ENCODE peak calls at places on chromosome 10, in five cellular contexts. F is SK-N-SH, J is HCT116, M is K562, R is GM12878. Z is an unnamed sample.

GRCh38 chr10:49183596-49184542 is 4.3 kb downstream of the TMEM273 start:
- DNase-seq in F (no peak), J (no peak), M (peak), R (no peak), Z (no peak)

GRCh38 chr10:43233601-43234430 is 33.0 kb downstream of the RASGEF1A start:
- DNase-seq in F (no peak), J (no peak), M (no peak), R (no peak), Z (no peak)

GRCh38 chr10:1233031-1233430 is 176.8 kb downstream of the WDR37 start:
- DNase-seq in F (no peak), J (no peak), M (no peak), R (no peak), Z (no peak)

GRCh38 chr10:128009768-128010167 is 102.9 kb downstream of the PTPRE start:
- DNase-seq in F (no peak), J (no peak), M (no peak), R (no peak), Z (no peak)

GRCh38 chr10:113782986-113783704 is 31.7 kb downstream of the PLEKHS1 start:
- DNase-seq in F (no peak), J (no peak), M (no peak), R (no peak), Z (no peak)

GRCh38 chr10:44752451-44753441 is 158.4 kb upstream of the TMEM72 start:
- DNase-seq in F (no peak), J (no peak), M (no peak), R (no peak), Z (peak)

GRCh38 chr10:97279121-97279815 is 13.2 kb downstream of the ARHGAP19 start:
- DNase-seq in F (no peak), J (no peak), M (no peak), R (no peak), Z (peak)

GRCh38 chr10:78934499-78934898 is 134.3 kb upstream of the ZMIZ1 start:
- DNase-seq in F (no peak), J (no peak), M (no peak), R (no peak), Z (no peak)

GRCh38 chr10:639001-639750 is 50.3 kb downstream of the DIP2C start:
- DNase-seq in F (no peak), J (no peak), M (no peak), R (no peak), Z (no peak)

GRCh38 chr10:63217120-63217605 is 84.0 kb downstream of the NRBF2 start:
- DNase-seq in F (peak), J (peak), M (no peak), R (no peak), Z (peak)

GRCh38 chr10:34254596-34254995 is 560.5 kb downstream of the PARD3 start:
- DNase-seq in F (peak), J (peak), M (no peak), R (peak), Z (no peak)

GRCh38 chr10:20596911-20597310 is 300.2 kb downstream of the NEBL start:
- DNase-seq in F (no peak), J (no peak), M (no peak), R (no peak), Z (no peak)

GRCh38 chr10:119233821-119234220 is 26.4 kb downstream of the GRK5 start:
- DNase-seq in F (no peak), J (no peak), M (no peak), R (no peak), Z (no peak)
- TF ChIP-seq JUND in F (no peak), J (no peak), M (no peak), R (no peak), Z (no peak)

GRCh38 chr10:130495116-130495862 is 359.1 kb downstream of the GLRX3 start:
- DNase-seq in F (no peak), J (no peak), M (no peak), R (no peak), Z (no peak)
- TF ChIP-seq JUND in F (no peak), J (no peak), M (no peak), R (no peak), Z (no peak)

GRCh38 chr10:106942035-106942662 is 222.4 kb downstream of the SORCS1 start:
- DNase-seq in F (no peak), J (no peak), M (peak), R (no peak), Z (no peak)

GRCh38 chr10:106935978-106936451 is 228.5 kb downstream of the SORCS1 start:
- DNase-seq in F (no peak), J (no peak), M (no peak), R (peak), Z (no peak)

GRCh38 chr10:106941297-106942034 is 223.0 kb downstream of the SORCS1 start:
- DNase-seq in F (no peak), J (no peak), M (no peak), R (no peak), Z (no peak)

DNA sequence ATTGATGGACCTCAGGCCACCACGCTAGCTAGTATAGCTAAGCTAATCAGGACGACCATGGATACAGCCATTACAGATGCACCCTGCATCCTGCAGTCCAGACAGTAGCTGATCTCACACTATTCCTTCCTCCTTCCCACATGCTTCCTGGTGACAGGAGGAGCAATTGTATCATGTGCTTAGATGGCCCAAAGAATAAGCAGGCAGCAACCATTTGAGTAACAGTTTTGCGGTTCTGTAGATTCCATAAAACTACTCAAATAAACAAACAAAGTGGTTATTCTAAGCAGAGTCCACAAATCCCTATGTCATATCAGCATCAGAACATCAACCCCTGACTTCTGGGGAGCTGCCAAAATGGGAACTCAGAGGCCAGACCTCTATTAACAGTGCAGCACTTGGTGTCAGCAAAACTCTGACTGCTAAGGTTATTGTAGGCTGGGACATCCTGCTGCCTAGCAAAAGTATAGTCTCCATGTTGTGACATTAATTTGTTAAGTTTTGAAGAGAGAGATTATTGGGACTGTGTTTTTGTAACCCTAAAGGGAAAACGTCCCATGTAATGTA is 226.0 kb downstream of the SORCS1 start:
- DNase-seq in F (no peak), J (no peak), M (no peak), R (no peak), Z (no peak)
- TF ChIP-seq JUND in F (no peak), J (no peak), M (no peak), R (no peak), Z (no peak)

DNA sequence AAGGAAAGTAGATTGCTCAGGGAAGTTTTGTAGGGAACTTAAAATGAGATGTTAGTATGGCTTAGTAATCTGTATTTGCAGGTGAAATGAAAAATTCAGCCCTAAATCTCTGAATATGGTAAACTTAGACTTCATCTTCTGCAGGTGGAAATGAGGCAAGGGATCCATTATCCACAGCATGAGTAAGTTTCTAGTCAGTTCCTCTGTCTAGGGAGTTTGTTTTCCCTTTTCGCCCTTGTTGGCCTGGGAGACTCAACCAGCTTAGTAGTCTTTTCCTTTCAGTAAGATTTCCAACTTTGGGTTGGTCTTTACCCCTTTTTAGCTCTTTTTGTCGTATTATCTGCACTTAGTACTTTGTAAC is 65.6 kb downstream of the ZEB1 start:
- DNase-seq in F (no peak), J (no peak), M (no peak), R (no peak), Z (no peak)
- TF ChIP-seq JUND in F (no peak), J (no peak), M (no peak), R (no peak), Z (no peak)

DNA sequence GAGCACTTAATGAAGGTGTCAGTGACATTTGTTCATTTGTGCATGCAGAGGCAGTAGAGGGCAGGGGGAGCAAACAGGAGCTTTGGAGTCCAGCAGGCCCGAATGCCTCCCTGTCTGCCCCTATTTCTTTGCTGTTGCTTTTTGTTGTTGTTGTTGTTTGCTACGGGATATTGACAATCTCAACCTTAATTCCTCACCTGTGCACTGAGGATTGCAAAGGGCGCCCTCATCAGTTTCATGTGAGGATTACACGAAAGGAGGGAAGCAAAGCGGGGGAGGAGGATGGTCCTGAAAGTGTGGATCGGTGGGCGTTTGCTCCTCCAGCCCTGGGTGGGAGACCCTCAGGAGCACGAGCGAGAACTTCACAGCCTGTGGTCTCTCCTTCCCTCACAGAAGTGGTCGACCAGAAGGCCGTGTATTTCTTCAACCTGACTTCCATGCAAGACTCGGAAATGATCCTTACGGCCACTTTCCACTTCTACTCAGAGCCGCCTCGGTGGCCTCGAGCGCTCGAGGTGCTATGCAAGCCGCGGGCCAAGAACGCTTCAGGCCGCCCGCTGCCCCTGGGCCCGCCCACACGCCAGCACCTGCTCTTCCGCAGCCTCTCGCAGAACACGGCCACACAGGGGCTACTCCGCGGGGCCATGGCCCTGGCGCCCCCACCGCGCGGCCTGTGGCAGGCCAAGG is 9.5 kb downstream of the GDF10 start:
- DNase-seq in F (peak), J (no peak), M (peak), R (no peak), Z (peak)
- TF ChIP-seq JUND in F (no peak), J (no peak), M (no peak), R (no peak), Z (no peak)

DNA sequence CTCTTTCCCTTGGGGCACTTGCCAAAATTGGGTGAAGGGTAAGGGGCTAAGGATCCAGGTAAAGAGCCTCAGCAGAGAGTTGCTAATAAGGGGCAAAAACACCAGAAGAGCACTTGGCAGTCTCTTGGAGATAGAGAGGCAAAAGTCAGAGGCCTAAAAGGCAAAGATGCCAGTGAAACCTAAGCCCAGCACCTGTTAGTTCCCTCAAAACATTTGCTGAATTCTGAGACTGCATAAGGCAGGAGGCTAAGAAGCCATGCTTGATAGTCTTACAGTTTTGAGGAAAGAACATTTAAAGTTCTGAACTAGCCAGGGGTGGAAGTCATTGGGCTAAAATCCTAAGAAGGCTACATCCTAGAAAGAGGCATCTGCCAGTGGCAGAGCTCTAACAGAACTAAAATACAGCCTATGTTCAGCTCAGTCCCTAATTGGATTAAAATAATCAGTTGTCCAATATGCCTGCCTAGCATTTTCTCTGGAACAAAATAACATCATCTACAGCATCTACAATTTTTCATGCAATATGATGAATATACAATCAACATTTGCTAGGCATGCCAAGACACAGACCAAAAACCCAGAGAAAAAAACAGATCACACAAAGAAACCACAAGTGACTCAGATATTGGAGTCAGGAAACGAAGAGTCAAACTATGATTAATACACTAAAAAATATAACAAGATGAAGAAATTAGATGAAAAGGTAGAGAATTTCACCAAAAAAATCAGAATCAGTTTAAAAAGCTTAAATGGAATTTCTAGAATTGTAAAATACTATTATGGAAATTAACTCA is 7.7 kb downstream of the HTR7 start:
- DNase-seq in F (no peak), J (no peak), M (no peak), R (no peak), Z (no peak)
- TF ChIP-seq JUND in F (no peak), J (peak), M (no peak), R (no peak), Z (no peak)